ENCODE peak calls at places on chromosomes 6 and 20, in eight cellular contexts. B, R, D, E, M, Y, U and V are unnamed samples.

GRCh38 chr6:147507162-147508072 is 1.1 kb upstream of the SAMD5 start:
- DNase-seq in E (peak; percentile 3), M (peak; percentile 13), Y (peak; percentile 20), B (no peak), D (no peak), U (peak; percentile 20), R (peak; percentile 15), V (no peak)

GRCh38 chr6:14542670-14543366 is 425.2 kb downstream of the CD83 start:
- DNase-seq in D (peak; percentile 96), U (no peak), B (peak; percentile 37), R (no peak), Y (no peak), E (peak; percentile 36), M (peak; percentile 55), V (no peak)

GRCh38 chr20:45538209-45538798 is 978 bp downstream of the WFDC6 start:
- DNase-seq in M (no peak), R (no peak), Y (no peak), U (no peak), D (no peak), E (no peak), B (no peak), V (no peak)

GRCh38 chr6:157861814-157862213 is 38.8 kb downstream of the SNX9 start:
- DNase-seq in R (no peak), M (peak; percentile 69), U (no peak), Y (no peak), B (no peak), D (peak; percentile 71), E (peak; percentile 54), V (no peak)

GRCh38 chr20:3766832-3767433 is 620 bp downstream of the ADISSP start:
- DNase-seq in B (no peak), R (no peak), U (peak; percentile 41), M (no peak), D (no peak), E (no peak), Y (no peak), V (no peak)

GRCh38 chr6:170236131-170236851 is 54.6 kb downstream of the DLL1 start:
- DNase-seq in R (peak; percentile 2), M (no peak), Y (no peak), E (no peak), U (no peak), D (no peak), B (no peak), V (no peak)

GRCh38 chr20:44326391-44327159 is 10.3 kb upstream of the R3HDML start:
- DNase-seq in B (no peak), R (no peak), M (no peak), E (no peak), U (peak; percentile 55), D (no peak), Y (no peak), V (no peak)

GRCh38 chr6:29561091-29561490 is 1.6 kb upstream of the UBD start:
- DNase-seq in Y (no peak), R (no peak), B (no peak), M (no peak), E (no peak), D (no peak), U (no peak), V (no peak)

GRCh38 chr6:145175470-145175869 is 559.9 kb downstream of the EPM2A start:
- DNase-seq in R (no peak), Y (no peak), E (no peak), B (no peak), U (no peak), M (no peak), D (no peak), V (no peak)

DNA sequence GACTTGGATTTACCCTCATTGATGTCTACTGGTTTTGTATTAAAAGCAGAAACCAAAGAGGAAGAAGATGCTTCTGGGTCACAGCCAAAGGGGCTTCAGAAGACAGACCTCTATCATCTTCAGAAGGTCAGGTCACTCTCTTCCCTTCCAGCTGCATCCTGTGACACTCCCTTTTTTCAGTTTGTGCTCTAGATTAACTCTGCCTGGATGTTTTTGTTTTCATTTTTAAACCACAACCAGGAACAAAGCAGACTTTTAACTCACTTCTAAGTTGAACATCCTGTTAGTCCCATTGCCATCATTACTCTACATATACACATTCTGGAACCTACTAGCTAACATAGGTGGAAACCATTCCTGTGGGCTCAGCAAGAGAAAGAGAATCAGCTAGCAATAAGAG is 45.2 kb downstream of the AKIRIN2 start:
- DNase-seq in R (no peak), D (no peak), B (no peak), Y (no peak), E (no peak), U (no peak), M (peak; percentile 45), V (peak; percentile 25)
- H3K4me3 ChIP-seq in R (no peak overlapping the region), D (no peak overlapping the region), B (no peak overlapping the region), Y (no peak overlapping the region), E (no peak overlapping the region), U (no peak overlapping the region), M (no peak overlapping the region), V (no peak overlapping the region)

DNA sequence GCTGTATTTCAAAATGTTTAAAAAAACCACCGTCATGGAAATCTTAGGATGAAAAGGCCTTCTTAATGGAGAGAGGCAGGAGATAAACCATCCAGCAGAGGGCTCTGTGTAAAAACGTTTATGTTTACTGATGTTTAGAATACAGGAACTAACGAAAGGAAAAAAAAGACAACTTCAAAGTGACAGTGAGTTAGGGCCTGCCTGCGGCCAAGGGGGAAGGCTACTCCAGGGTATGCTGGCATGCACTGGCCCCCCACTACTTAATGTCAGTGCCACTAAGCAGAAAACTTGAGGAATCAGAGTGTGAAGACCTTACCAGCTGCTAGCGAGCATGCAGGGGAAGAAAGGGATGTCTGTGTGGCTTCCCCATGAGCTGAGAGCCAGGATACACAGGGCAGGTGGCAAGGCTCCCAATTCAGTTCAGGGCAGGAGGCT is 47.7 kb downstream of the AKAP7 start:
- DNase-seq in M (peak; percentile 69), B (peak; percentile 26), E (peak; percentile 65), Y (no peak), D (peak; percentile 56), U (no peak), R (no peak), V (no peak)
- TF ChIP-seq CTCF in M (peak; percentile 70), B (peak; percentile 48), E (peak; percentile 58), Y (no peak), D (peak; percentile 65), U (peak; percentile 51), R (peak; percentile 48), V (peak; percentile 34)

DNA sequence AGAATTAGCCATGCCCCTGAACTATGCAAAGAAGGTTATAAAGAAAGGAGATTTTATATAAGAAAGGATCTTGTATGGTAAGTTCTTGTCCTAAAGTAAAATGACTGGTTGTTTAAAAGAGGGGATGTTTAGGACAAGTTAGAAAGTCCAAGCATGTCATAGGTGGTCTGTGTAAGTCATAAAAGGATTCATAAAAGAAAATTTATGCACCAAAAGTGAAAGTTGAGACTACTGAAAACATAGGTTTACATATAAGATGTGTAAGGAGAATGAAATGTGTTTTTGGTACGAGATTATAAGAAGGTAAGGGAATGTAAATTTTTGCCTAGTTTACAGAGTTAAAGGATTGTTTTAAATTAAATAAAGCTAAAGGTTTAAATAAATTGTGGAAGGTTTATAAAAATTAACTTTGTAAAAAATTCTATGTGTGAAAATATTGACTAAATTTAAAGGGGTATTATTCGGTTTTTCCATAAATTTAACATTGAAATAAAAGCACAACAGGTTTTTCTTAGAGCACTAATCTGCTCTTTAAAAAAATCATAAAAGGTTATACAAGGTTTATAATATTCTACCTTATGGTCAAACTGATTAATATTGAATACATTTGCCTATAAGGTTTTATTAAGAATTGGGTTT is 93.6 kb upstream of the UST start:
- DNase-seq in Y (no peak), U (no peak), B (peak; percentile 10), E (no peak), M (no peak), R (no peak), D (no peak), V (no peak)
- H3K4me3 ChIP-seq in Y (no peak overlapping the region), U (no peak overlapping the region), B (no peak overlapping the region), E (no peak overlapping the region), M (no peak overlapping the region), R (no peak overlapping the region), D (no peak overlapping the region), V (no peak overlapping the region)

GRCh38 chr6:34237722-34238506 is 1.2 kb downstream of the HMGA1 start:
- DNase-seq in U (peak; percentile 84), B (no peak), M (peak; percentile 31), R (no peak), Y (no peak), E (peak; percentile 35), D (peak; percentile 33), V (no peak)
- TF ChIP-seq CTCF in U (peak; percentile 66), B (peak; percentile 17), M (no peak), R (peak; percentile 23), Y (no peak), E (peak; percentile 13), D (peak; percentile 34), V (peak; percentile 37)

GRCh38 chr6:168045706-168046620 is 33.0 kb downstream of the FRMD1 start:
- DNase-seq in M (no peak), Y (no peak), U (no peak), E (peak; percentile 67), R (no peak), B (no peak), D (peak; percentile 9), V (no peak)
- H3K4me3 ChIP-seq in M (no peak overlapping the region), Y (no peak overlapping the region), U (no peak overlapping the region), E (no peak overlapping the region), R (peak overlapping the region; percentile 20), B (no peak overlapping the region), D (no peak overlapping the region), V (no peak overlapping the region)

GRCh38 chr6:5028921-5029320 is 25.1 kb upstream of the RPP40 start:
- DNase-seq in B (no peak), Y (no peak), E (no peak), D (no peak), R (no peak), U (no peak), M (no peak), V (no peak)

GRCh38 chr6:5029609-5030008 is 25.8 kb upstream of the RPP40 start:
- DNase-seq in R (no peak), M (no peak), D (no peak), E (no peak), Y (no peak), U (no peak), B (no peak), V (no peak)

GRCh38 chr6:5023923-5024322 is 20.1 kb upstream of the RPP40 start:
- DNase-seq in M (no peak), R (no peak), U (no peak), B (no peak), E (no peak), Y (no peak), D (no peak), V (no peak)

GRCh38 chr6:5028301-5028700 is 24.5 kb upstream of the RPP40 start:
- DNase-seq in B (no peak), U (no peak), Y (no peak), M (no peak), D (no peak), R (no peak), E (no peak), V (no peak)

DNA sequence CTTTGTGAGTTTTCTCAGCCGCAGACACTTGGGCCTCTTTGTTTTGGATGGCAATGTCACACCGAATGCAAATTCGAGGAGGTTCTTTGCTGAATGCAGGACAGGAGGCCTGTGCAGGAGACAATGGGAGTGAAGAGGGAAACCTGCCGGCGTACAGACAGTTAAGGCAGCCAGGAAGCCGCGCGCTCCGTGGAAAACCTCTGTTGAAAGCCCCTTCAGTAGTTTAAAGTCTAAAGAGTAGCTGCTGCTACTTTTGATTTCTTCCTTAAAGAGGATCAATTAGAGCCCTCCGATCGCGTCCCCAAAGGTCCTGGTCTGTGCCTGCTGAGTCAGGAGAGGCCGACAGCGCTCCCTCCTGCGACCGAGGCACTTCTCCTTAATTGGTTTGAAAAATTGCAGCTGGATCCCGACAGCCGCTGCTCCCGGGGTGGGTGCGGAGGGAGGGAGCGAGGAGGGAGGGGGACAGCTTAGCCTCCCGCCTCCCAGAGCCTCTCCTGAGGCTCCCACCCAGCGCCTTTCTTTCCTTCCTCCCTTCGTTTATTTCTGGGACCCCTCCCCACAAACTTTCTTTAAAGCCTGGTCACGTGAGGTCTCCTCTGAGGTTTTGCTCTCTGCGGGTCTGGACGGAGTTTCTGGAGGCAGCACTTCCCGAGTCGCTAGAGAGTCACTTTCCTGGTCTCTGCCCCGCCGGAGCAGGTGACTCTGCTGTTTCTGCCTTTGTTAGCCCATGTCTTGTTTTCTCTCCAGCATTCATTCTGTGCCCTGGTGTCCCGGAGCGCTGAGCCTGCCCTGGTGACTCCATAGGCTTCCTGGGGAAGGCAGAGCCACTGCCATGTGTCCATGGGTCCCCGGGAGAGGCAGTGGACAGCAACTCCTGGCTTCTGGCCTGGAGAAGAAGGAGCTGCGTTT is 22.3 kb upstream of the RPP40 start:
- DNase-seq in Y (peak; percentile 58), M (peak; percentile 43), B (no peak), E (peak; percentile 61), D (peak; percentile 30), R (peak; percentile 58), U (peak; percentile 36), V (no peak)
- TF ChIP-seq CTCF in Y (no peak), M (peak; percentile 37), B (no peak), E (no peak), D (no peak), R (peak; percentile 29), U (peak; percentile 15), V (no peak)